ENCODE peak calls at places on chromosomes 2 and 18, in six cellular contexts. N, Q, L, T, C and R are unnamed samples.

GRCh38 chr2:145591109-145591809 is 1071.3 kb upstream of the ZEB2 start:
- DNase-seq in L (no peak), T (no peak), N (no peak), C (no peak), Q (no peak), R (no peak)

GRCh38 chr18:53850918-53851317 is 373.6 kb downstream of the MBD2 start:
- DNase-seq in T (no peak), L (no peak), Q (no peak), N (no peak), C (no peak), R (no peak)

GRCh38 chr2:42602218-42602936 is 33.9 kb downstream of the MTA3 start:
- DNase-seq in Q (no peak), T (no peak), C (no peak), N (no peak), L (no peak), R (peak)

GRCh38 chr18:44803019-44803650 is 122.4 kb downstream of the SETBP1 start:
- DNase-seq in N (peak), L (no peak), T (peak), Q (peak), C (no peak), R (peak)

GRCh38 chr2:149423633-149424032 is 93.2 kb downstream of the LYPD6 start:
- DNase-seq in L (no peak), N (no peak), T (no peak), C (no peak), Q (no peak), R (no peak)

GRCh38 chr2:108224022-108224421 is 15.7 kb upstream of the SULT1C3 start:
- DNase-seq in Q (no peak), C (no peak), N (no peak), L (no peak), T (no peak), R (no peak)

GRCh38 chr2:1101011-1101410 is 150.4 kb downstream of the SNTG2 start:
- DNase-seq in T (no peak), C (no peak), Q (no peak), N (no peak), L (no peak), R (no peak)

GRCh38 chr2:60858897-60859311 is 22.5 kb upstream of the REL start:
- DNase-seq in L (no peak), C (no peak), N (no peak), T (no peak), Q (no peak), R (no peak)

GRCh38 chr2:139885921-139886498 is 1105.8 kb upstream of the NXPH2 start:
- DNase-seq in N (no peak), L (no peak), C (no peak), Q (no peak), T (no peak), R (no peak)

GRCh38 chr18:26948703-26949102 is 83.2 kb upstream of the AQP4 start:
- DNase-seq in C (no peak), L (no peak), N (no peak), T (no peak), Q (no peak), R (no peak)

GRCh38 chr18:69177702-69178101 is 223.0 kb upstream of the DOK6 start:
- DNase-seq in T (peak), C (no peak), N (no peak), L (no peak), Q (no peak), R (peak)

GRCh38 chr2:239269173-239269865 is 131.5 kb downstream of the HDAC4 start:
- DNase-seq in N (no peak), C (no peak), L (no peak), T (no peak), Q (no peak), R (no peak)